ENCODE peak calls at places on chromosomes 12 and 14, in eight cellular contexts. A, D, F, Y, U, N, J and X are unnamed samples.

GRCh38 chr14:78071016-78071549 is 99.1 kb upstream of the NRXN3 start:
- DNase-seq in A (no peak), D (no peak), F (no peak), Y (no peak), U (no peak), N (no peak), J (no peak), X (no peak)

GRCh38 chr12:11580125-11580751 is 69.2 kb upstream of the ETV6 start:
- DNase-seq in A (peak; percentile 88), D (no peak), F (no peak), Y (peak; percentile 74), U (no peak), N (peak; percentile 32), J (no peak), X (no peak)

GRCh38 chr14:81408595-81408994 is 8.5 kb upstream of the STON2 start:
- DNase-seq in A (no peak), D (no peak), F (peak; percentile 73), Y (no peak), U (peak; percentile 37), N (no peak), J (no peak), X (no peak)

GRCh38 chr12:79552186-79552585 is 138.6 kb downstream of the PAWR start:
- DNase-seq in A (peak; percentile 15), D (no peak), F (no peak), Y (no peak), U (no peak), N (no peak), J (no peak), X (no peak)

GRCh38 chr12:131147894-131148293 is 194.2 kb downstream of the ADGRD1 start:
- DNase-seq in A (no peak), D (no peak), F (no peak), Y (no peak), U (no peak), N (no peak), J (no peak), X (no peak)

GRCh38 chr14:29926701-29927595 is 699 bp downstream of the PRKD1 start:
- DNase-seq in A (peak; percentile 52), D (no peak), F (peak; percentile 54), Y (peak; percentile 59), U (peak; percentile 79), N (peak; percentile 67), J (peak; percentile 49), X (no peak)

GRCh38 chr14:95479494-95479893 is 37.0 kb downstream of the SYNE3 start:
- DNase-seq in A (no peak), D (no peak), F (no peak), Y (no peak), U (no peak), N (no peak), J (no peak), X (no peak)

GRCh38 chr12:123242083-123242904 is 9.1 kb downstream of the MTRFR start:
- DNase-seq in A (no peak), D (no peak), F (no peak), Y (no peak), U (peak; percentile 20), N (no peak), J (no peak), X (no peak)

GRCh38 chr12:123973552-123974341 is 732 bp downstream of the ZNF664 start:
- DNase-seq in A (peak; percentile 6), D (peak; percentile 71), F (peak; percentile 21), Y (peak; percentile 39), U (peak; percentile 67), N (peak; percentile 52), J (peak; percentile 51), X (no peak)

GRCh38 chr12:92438641-92439396 is 264.0 kb upstream of the PLEKHG7 start:
- DNase-seq in A (peak; percentile 40), D (no peak), F (no peak), Y (no peak), U (no peak), N (no peak), J (no peak), X (no peak)

GRCh38 chr12:131351319-131352028 is 359.4 kb upstream of the SFSWAP start:
- DNase-seq in A (no peak), D (no peak), F (no peak), Y (peak; percentile 58), U (no peak), N (no peak), J (no peak), X (no peak)

GRCh38 chr14:35050652-35051051 is 4.6 kb downstream of the FAM177A1 start:
- DNase-seq in A (peak; percentile 54), D (no peak), F (peak; percentile 87), Y (peak; percentile 81), U (peak; percentile 19), N (no peak), J (no peak), X (no peak)

GRCh38 chr14:32507029-32507984 is 178.2 kb downstream of the AKAP6 start:
- DNase-seq in A (peak; percentile 96), D (no peak), F (no peak), Y (peak; percentile 51), U (no peak), N (no peak), J (no peak), X (no peak)

GRCh38 chr12:122951979-122952892 is 14.0 kb downstream of the ABCB9 start:
- DNase-seq in A (peak; percentile 65), D (peak; percentile 67), F (peak; percentile 59), Y (peak; percentile 79), U (peak; percentile 85), N (peak; percentile 84), J (peak; percentile 72), X (peak; percentile 26)

GRCh38 chr12:109760031-109760929 is 46.7 kb downstream of the FAM222A start:
- DNase-seq in A (no peak), D (peak; percentile 34), F (peak; percentile 65), Y (no peak), U (no peak), N (peak; percentile 89), J (peak; percentile 66), X (no peak)

GRCh38 chr14:29814153-29815057 is 113.2 kb downstream of the PRKD1 start:
- DNase-seq in A (no peak), D (peak; percentile 74), F (no peak), Y (no peak), U (no peak), N (peak; percentile 79), J (peak; percentile 74), X (no peak)

GRCh38 chr12:31406345-31406744 is 80.4 kb upstream of the SINHCAF start:
- DNase-seq in A (no peak), D (no peak), F (no peak), Y (no peak), U (no peak), N (no peak), J (no peak), X (no peak)
- TF ChIP-seq CTCF in A (no peak), D (no peak), F (no peak), Y (no peak), U (no peak), N (no peak), J (no peak), X (no peak)

DNA sequence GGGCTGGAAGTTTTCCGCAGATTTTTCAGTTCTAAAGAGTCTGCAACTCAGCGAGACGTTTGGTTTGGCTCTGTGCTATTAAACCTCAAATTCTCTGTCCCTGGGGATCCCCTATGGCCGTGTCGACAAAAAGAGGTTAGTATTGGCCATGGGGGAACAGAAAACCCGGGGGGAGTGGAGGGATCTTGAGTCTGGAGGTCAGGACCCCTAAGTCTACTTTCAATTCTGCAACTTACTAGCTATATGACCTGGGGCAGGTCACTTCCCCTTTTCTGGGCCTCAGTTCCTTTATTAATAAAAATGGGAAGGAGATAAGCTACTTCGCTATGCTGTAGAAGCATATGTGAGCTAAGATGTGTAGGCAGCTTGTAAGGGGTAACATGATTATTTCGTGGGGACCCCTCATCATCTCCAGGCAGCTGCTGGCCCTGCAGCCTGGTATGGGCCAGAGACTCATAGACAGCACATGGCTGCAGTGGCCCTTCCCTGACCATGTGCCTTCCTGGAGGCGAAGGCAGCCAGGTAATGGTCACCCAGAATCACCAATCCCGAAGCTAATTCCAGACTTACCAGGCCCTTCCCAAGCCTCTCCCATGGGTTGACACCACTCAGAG is 8.6 kb downstream of the ASB2 start:
- DNase-seq in A (no peak), D (no peak), F (no peak), Y (no peak), U (no peak), N (no peak), J (no peak), X (no peak)
- H3K4me3 ChIP-seq in A (no peak overlapping the region), D (no peak overlapping the region), F (no peak overlapping the region), Y (no peak overlapping the region), U (no peak overlapping the region), N (no peak overlapping the region), J (no peak overlapping the region), X (no peak overlapping the region)

DNA sequence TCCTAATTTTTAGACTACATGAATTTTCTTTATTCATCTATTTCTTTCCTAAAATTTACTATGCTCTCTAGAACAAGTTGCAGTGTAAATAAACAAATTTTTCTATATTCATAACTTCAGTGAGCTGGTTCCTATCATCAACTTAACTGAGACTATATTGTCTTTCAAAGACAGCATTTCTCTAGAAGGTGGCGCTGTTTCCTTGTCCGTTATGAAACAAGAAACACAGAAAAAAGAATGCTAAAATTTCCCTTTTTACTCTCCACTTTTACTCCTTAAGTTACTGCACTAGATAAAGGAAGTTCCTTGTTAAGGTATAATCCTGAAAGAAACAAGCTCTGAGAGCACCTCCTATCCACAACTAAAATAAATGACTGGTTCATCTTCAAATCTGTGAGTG is 8.2 kb upstream of the CLEC2A start:
- DNase-seq in A (no peak), D (no peak), F (no peak), Y (peak; percentile 8), U (peak; percentile 15), N (no peak), J (no peak), X (no peak)
- TF ChIP-seq CTCF in A (peak; percentile 52), D (no peak), F (peak; percentile 6), Y (peak; percentile 23), U (peak; percentile 52), N (no peak), J (no peak), X (peak; percentile 36)

GRCh38 chr12:19689226-19689625 is 249.9 kb downstream of the AEBP2 start:
- DNase-seq in A (no peak), D (no peak), F (no peak), Y (no peak), U (no peak), N (no peak), J (no peak), X (no peak)

GRCh38 chr12:19681007-19681406 is 241.7 kb downstream of the AEBP2 start:
- DNase-seq in A (no peak), D (no peak), F (no peak), Y (no peak), U (no peak), N (no peak), J (no peak), X (no peak)

GRCh38 chr12:19688489-19688888 is 249.2 kb downstream of the AEBP2 start:
- DNase-seq in A (no peak), D (no peak), F (no peak), Y (no peak), U (no peak), N (no peak), J (no peak), X (no peak)

DNA sequence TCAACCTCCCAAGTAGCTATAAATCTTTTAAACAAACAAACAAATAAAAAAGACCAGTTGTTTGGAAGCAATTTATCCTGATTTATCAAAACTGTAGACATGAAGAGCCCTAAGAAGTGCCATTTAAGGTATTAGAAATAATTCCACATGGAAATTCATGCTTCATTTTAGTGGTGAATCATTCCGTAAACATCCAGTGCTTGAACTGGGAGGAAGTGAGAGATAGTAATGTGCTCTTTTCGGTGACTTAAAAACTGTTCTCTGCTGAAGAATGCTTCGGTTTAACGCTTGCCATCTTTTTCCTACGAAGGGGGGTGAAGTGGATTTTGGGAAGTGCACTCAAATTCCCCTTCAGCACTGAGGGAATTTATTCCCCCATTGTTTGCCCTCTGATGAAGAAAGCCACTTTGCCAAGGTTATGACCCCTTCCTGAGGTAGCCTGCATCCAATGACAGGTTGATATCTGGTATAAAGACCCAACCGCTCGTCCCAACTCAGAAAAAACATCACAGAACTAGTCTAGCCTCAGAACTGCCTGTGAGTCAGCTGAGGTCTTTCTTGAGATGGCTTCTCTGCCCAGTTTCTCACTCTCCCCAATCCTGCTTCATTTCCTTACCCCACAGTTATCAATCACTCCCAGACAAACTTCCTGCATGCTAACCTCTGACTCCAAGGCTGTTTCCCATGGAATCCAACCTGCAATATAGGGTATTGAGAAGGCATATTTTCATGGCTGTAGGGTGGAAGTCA is 244.1 kb downstream of the AEBP2 start:
- DNase-seq in A (peak; percentile 46), D (no peak), F (peak; percentile 3), Y (peak; percentile 46), U (no peak), N (no peak), J (no peak), X (no peak)
- H3K4me3 ChIP-seq in A (no peak overlapping the region), D (no peak overlapping the region), F (no peak overlapping the region), Y (peak overlapping the region; percentile 16), U (no peak overlapping the region), N (no peak overlapping the region), J (no peak overlapping the region), X (no peak overlapping the region)